ENCODE peak calls at places on chromosome 20, in five cellular contexts. O is stimulated activated effector memory CD8-positive, alpha-beta T cell treated with anti-CD3 and anti-CD28 coated beads, Interleukin-12 subunit alpha, Interleukin-12 subunit beta, amount 100 ng/mL, for 72 hours; D is Panc1; V is aorta; S is CD4-positive, alpha-beta T cell. J is an unnamed sample.
A peak's percentile ranks its signal among the peaks of the same experiment; 100 is the strongest.

GRCh38 chr20:37189617-37190016 is 10.3 kb upstream of the MROH8 start:
- ATAC-seq in D (no peak), O (peak; percentile 64), V (no peak), S (no peak), J (peak; percentile 43)

GRCh38 chr20:59006167-59006863 is 739 bp downstream of the CTSZ start:
- ATAC-seq in D (peak; percentile 18), O (peak; percentile 3), S (peak; percentile 8), V (peak; percentile 19), J (no peak)

GRCh38 chr20:432677-433299 is 24.7 kb downstream of the RBCK1 start:
- ATAC-seq in D (no peak), O (no peak), V (no peak), S (no peak), J (no peak)

GRCh38 chr20:46304361-46304760 is 3.9 kb downstream of the CDH22 start:
- ATAC-seq in O (no peak), V (no peak), S (no peak), D (no peak), J (no peak)

GRCh38 chr20:23174821-23175220 is 88.7 kb upstream of the CD93 start:
- ATAC-seq in D (no peak), V (no peak), O (no peak), S (no peak), J (no peak)

GRCh38 chr20:49570828-49571552 is 3.1 kb upstream of the PTGIS start:
- ATAC-seq in D (peak; percentile 51), S (no peak), V (no peak), O (no peak), J (no peak)

GRCh38 chr20:45367126-45367525 is 4.2 kb downstream of the SYS1 start:
- ATAC-seq in O (no peak), V (no peak), D (no peak), S (no peak), J (no peak)

GRCh38 chr20:44692932-44693476 is 22.2 kb upstream of the CCN5 start:
- ATAC-seq in D (peak; percentile 98), S (no peak), O (no peak), V (peak; percentile 95), J (no peak)

GRCh38 chr20:37345339-37346231 is at the start of gene SRC:
- ATAC-seq in V (peak; percentile 78), D (peak; percentile 83), S (peak; percentile 70), O (peak; percentile 52), J (peak; percentile 69)

J was measured in activated T-helper 17 cell treated with anti-CD3 and anti-CD28 coated beads, Interleukin-2, amount 50 U/mL, for 72 hours.